ENCODE peak calls at places on chromosomes 3 and 15, in four cellular contexts. O is stimulated activated CD4-positive, alpha-beta T cell treated with anti-CD3 and anti-CD28 coated beads, Interleukin-4, amount 100 ng/mL, for 24 hours; W is right lobe of liver; R is fibroblast of lung. Y is an unnamed sample.

GRCh38 chr3:56361731-56362130 is 106.5 kb downstream of the ERC2 start:
- DNase-seq in O (no peak), W (no peak), R (peak; percentile 15), Y (no peak)

GRCh38 chr3:16439848-16440708 is 73.4 kb downstream of the RFTN1 start:
- DNase-seq in O (no peak), W (peak; percentile 71), R (no peak), Y (no peak)

GRCh38 chr15:64877435-64877834 is 34.3 kb upstream of the ANKDD1A start:
- DNase-seq in O (no peak), W (peak; percentile 74), R (no peak), Y (no peak)

GRCh38 chr15:42544858-42545629 is 3.5 kb downstream of the LRRC57 start:
- DNase-seq in O (no peak), W (no peak), R (no peak), Y (peak; percentile 1)

GRCh38 chr15:84638103-84638502 is 16.0 kb downstream of the WDR73 start:
- DNase-seq in O (no peak), W (no peak), R (peak; percentile 20), Y (no peak)

GRCh38 chr3:30819067-30819798 is 75.2 kb downstream of the GADL1 start:
- DNase-seq in O (no peak), W (no peak), R (no peak), Y (no peak)

GRCh38 chr3:62241279-62241678 is 132.1 kb downstream of the FEZF2 start:
- DNase-seq in O (no peak), W (no peak), R (no peak), Y (no peak)

GRCh38 chr15:67573194-67573593 is 30.7 kb downstream of the MAP2K5 start:
- DNase-seq in O (no peak), W (no peak), R (no peak), Y (no peak)

GRCh38 chr15:53836618-53837017 is 77.2 kb upstream of the WDR72 start:
- DNase-seq in O (no peak), W (no peak), R (no peak), Y (no peak)

GRCh38 chr3:55362206-55362960 is 124.7 kb downstream of the WNT5A start:
- DNase-seq in O (no peak), W (no peak), R (peak; percentile 65), Y (peak; percentile 3)

GRCh38 chr15:51403946-51404695 is 62.7 kb downstream of the GLDN start:
- DNase-seq in O (no peak), W (no peak), R (no peak), Y (no peak)